ENCODE peak calls at places on chromosomes 5 and 9, in ten cellular contexts. One of them, this sample, is unnamed.

GRCh38 chr5:154378134-154378533 is 67.7 kb upstream of the SAP30L start:
- DNase-seq in NCI-H2029: no peak
- DNase-seq in epithelial cell of esophagus: no peak
- DNase-seq in GF-D8: no peak
- DNase-seq in Kasumi-1: no peak
- DNase-seq in stimulated activated CD8-positive, alpha-beta memory T cell treated with anti-CD3 and anti-CD28 coated beads, Interleukin-7, amount 100 ng/mL, for 24 hours: no peak
- DNase-seq in progenitor cell of endocrine pancreas: no peak
- DNase-seq in GM03348: no peak
- DNase-seq in fibroblast of villous mesenchyme: no peak
- DNase-seq in KBM-7: no peak
- DNase-seq in this sample: no peak

GRCh38 chr5:177427211-177427822 is 841 bp downstream of the GRK6 start:
- DNase-seq in NCI-H2029: no peak
- DNase-seq in epithelial cell of esophagus: no peak
- DNase-seq in GF-D8: peak
- DNase-seq in Kasumi-1: no peak
- DNase-seq in stimulated activated CD8-positive, alpha-beta memory T cell treated with anti-CD3 and anti-CD28 coated beads, Interleukin-7, amount 100 ng/mL, for 24 hours: no peak
- DNase-seq in progenitor cell of endocrine pancreas: no peak
- DNase-seq in GM03348: no peak
- DNase-seq in fibroblast of villous mesenchyme: peak
- DNase-seq in KBM-7: peak
- DNase-seq in this sample: no peak

GRCh38 chr5:132822650-132823480 is 7.6 kb downstream of the SHROOM1 start:
- DNase-seq in NCI-H2029: peak
- DNase-seq in epithelial cell of esophagus: peak
- DNase-seq in GF-D8: no peak
- DNase-seq in Kasumi-1: no peak
- DNase-seq in stimulated activated CD8-positive, alpha-beta memory T cell treated with anti-CD3 and anti-CD28 coated beads, Interleukin-7, amount 100 ng/mL, for 24 hours: no peak
- DNase-seq in progenitor cell of endocrine pancreas: peak
- DNase-seq in GM03348: no peak
- DNase-seq in fibroblast of villous mesenchyme: no peak
- DNase-seq in KBM-7: no peak
- DNase-seq in this sample: no peak

GRCh38 chr5:113358696-113359095 is 76.1 kb downstream of the TSSK1B start:
- DNase-seq in NCI-H2029: no peak
- DNase-seq in epithelial cell of esophagus: no peak
- DNase-seq in GF-D8: no peak
- DNase-seq in Kasumi-1: no peak
- DNase-seq in stimulated activated CD8-positive, alpha-beta memory T cell treated with anti-CD3 and anti-CD28 coated beads, Interleukin-7, amount 100 ng/mL, for 24 hours: no peak
- DNase-seq in progenitor cell of endocrine pancreas: no peak
- DNase-seq in GM03348: no peak
- DNase-seq in fibroblast of villous mesenchyme: no peak
- DNase-seq in KBM-7: no peak
- DNase-seq in this sample: no peak

GRCh38 chr9:88781500-88782391 is 209.5 kb upstream of the S1PR3 start:
- DNase-seq in NCI-H2029: no peak
- DNase-seq in epithelial cell of esophagus: no peak
- DNase-seq in GF-D8: no peak
- DNase-seq in Kasumi-1: peak
- DNase-seq in stimulated activated CD8-positive, alpha-beta memory T cell treated with anti-CD3 and anti-CD28 coated beads, Interleukin-7, amount 100 ng/mL, for 24 hours: no peak
- DNase-seq in progenitor cell of endocrine pancreas: no peak
- DNase-seq in GM03348: no peak
- DNase-seq in fibroblast of villous mesenchyme: peak
- DNase-seq in KBM-7: peak
- DNase-seq in this sample: no peak

GRCh38 chr5:111507276-111507675 is 5.1 kb downstream of the STARD4 start:
- DNase-seq in NCI-H2029: no peak
- DNase-seq in epithelial cell of esophagus: no peak
- DNase-seq in GF-D8: no peak
- DNase-seq in Kasumi-1: no peak
- DNase-seq in stimulated activated CD8-positive, alpha-beta memory T cell treated with anti-CD3 and anti-CD28 coated beads, Interleukin-7, amount 100 ng/mL, for 24 hours: no peak
- DNase-seq in progenitor cell of endocrine pancreas: no peak
- DNase-seq in GM03348: no peak
- DNase-seq in fibroblast of villous mesenchyme: peak
- DNase-seq in KBM-7: no peak
- DNase-seq in this sample: no peak

GRCh38 chr5:2710910-2711309 is 40.6 kb downstream of the IRX2 start:
- DNase-seq in NCI-H2029: no peak
- DNase-seq in epithelial cell of esophagus: peak
- DNase-seq in GF-D8: no peak
- DNase-seq in Kasumi-1: no peak
- DNase-seq in stimulated activated CD8-positive, alpha-beta memory T cell treated with anti-CD3 and anti-CD28 coated beads, Interleukin-7, amount 100 ng/mL, for 24 hours: no peak
- DNase-seq in progenitor cell of endocrine pancreas: no peak
- DNase-seq in GM03348: peak
- DNase-seq in fibroblast of villous mesenchyme: no peak
- DNase-seq in KBM-7: no peak
- DNase-seq in this sample: no peak

GRCh38 chr5:83396662-83397061 is 74.9 kb upstream of the VCAN start:
- DNase-seq in NCI-H2029: no peak
- DNase-seq in epithelial cell of esophagus: no peak
- DNase-seq in GF-D8: no peak
- DNase-seq in Kasumi-1: no peak
- DNase-seq in stimulated activated CD8-positive, alpha-beta memory T cell treated with anti-CD3 and anti-CD28 coated beads, Interleukin-7, amount 100 ng/mL, for 24 hours: no peak
- DNase-seq in progenitor cell of endocrine pancreas: no peak
- DNase-seq in GM03348: no peak
- DNase-seq in fibroblast of villous mesenchyme: no peak
- DNase-seq in KBM-7: peak
- DNase-seq in this sample: no peak

GRCh38 chr9:117021881-117022280 is 334.8 kb downstream of the TRIM32 start:
- DNase-seq in NCI-H2029: peak
- DNase-seq in epithelial cell of esophagus: peak
- DNase-seq in GF-D8: no peak
- DNase-seq in Kasumi-1: no peak
- DNase-seq in stimulated activated CD8-positive, alpha-beta memory T cell treated with anti-CD3 and anti-CD28 coated beads, Interleukin-7, amount 100 ng/mL, for 24 hours: no peak
- DNase-seq in progenitor cell of endocrine pancreas: no peak
- DNase-seq in GM03348: no peak
- DNase-seq in fibroblast of villous mesenchyme: no peak
- DNase-seq in KBM-7: no peak
- DNase-seq in this sample: no peak

GRCh38 chr9:91077624-91078023 is 276.0 kb downstream of the SYK start:
- DNase-seq in NCI-H2029: no peak
- DNase-seq in epithelial cell of esophagus: peak
- DNase-seq in GF-D8: no peak
- DNase-seq in Kasumi-1: no peak
- DNase-seq in stimulated activated CD8-positive, alpha-beta memory T cell treated with anti-CD3 and anti-CD28 coated beads, Interleukin-7, amount 100 ng/mL, for 24 hours: no peak
- DNase-seq in progenitor cell of endocrine pancreas: no peak
- DNase-seq in GM03348: no peak
- DNase-seq in fibroblast of villous mesenchyme: no peak
- DNase-seq in KBM-7: no peak
- DNase-seq in this sample: no peak

GRCh38 chr5:15827786-15828185 is 327.8 kb downstream of the FBXL7 start:
- DNase-seq in NCI-H2029: no peak
- DNase-seq in epithelial cell of esophagus: no peak
- DNase-seq in GF-D8: no peak
- DNase-seq in Kasumi-1: no peak
- DNase-seq in stimulated activated CD8-positive, alpha-beta memory T cell treated with anti-CD3 and anti-CD28 coated beads, Interleukin-7, amount 100 ng/mL, for 24 hours: no peak
- DNase-seq in progenitor cell of endocrine pancreas: no peak
- DNase-seq in GM03348: no peak
- DNase-seq in fibroblast of villous mesenchyme: no peak
- DNase-seq in KBM-7: no peak
- DNase-seq in this sample: no peak

GRCh38 chr9:114311571-114312512 is 11.1 kb upstream of the ORM1 start:
- DNase-seq in NCI-H2029: no peak
- DNase-seq in epithelial cell of esophagus: no peak
- DNase-seq in GF-D8: no peak
- DNase-seq in Kasumi-1: no peak
- DNase-seq in stimulated activated CD8-positive, alpha-beta memory T cell treated with anti-CD3 and anti-CD28 coated beads, Interleukin-7, amount 100 ng/mL, for 24 hours: no peak
- DNase-seq in progenitor cell of endocrine pancreas: no peak
- DNase-seq in GM03348: no peak
- DNase-seq in fibroblast of villous mesenchyme: no peak
- DNase-seq in KBM-7: no peak
- DNase-seq in this sample: no peak

GRCh38 chr9:33750307-33750838 is 45.0 kb upstream of the PRSS3 start:
- DNase-seq in NCI-H2029: peak
- DNase-seq in epithelial cell of esophagus: peak
- DNase-seq in GF-D8: no peak
- DNase-seq in Kasumi-1: no peak
- DNase-seq in stimulated activated CD8-positive, alpha-beta memory T cell treated with anti-CD3 and anti-CD28 coated beads, Interleukin-7, amount 100 ng/mL, for 24 hours: no peak
- DNase-seq in progenitor cell of endocrine pancreas: no peak
- DNase-seq in GM03348: peak
- DNase-seq in fibroblast of villous mesenchyme: no peak
- DNase-seq in KBM-7: no peak
- DNase-seq in this sample: no peak

GRCh38 chr9:126366366-126367011 is 39.9 kb downstream of the MVB12B start:
- DNase-seq in NCI-H2029: no peak
- DNase-seq in epithelial cell of esophagus: no peak
- DNase-seq in GF-D8: no peak
- DNase-seq in Kasumi-1: no peak
- DNase-seq in stimulated activated CD8-positive, alpha-beta memory T cell treated with anti-CD3 and anti-CD28 coated beads, Interleukin-7, amount 100 ng/mL, for 24 hours: no peak
- DNase-seq in progenitor cell of endocrine pancreas: no peak
- DNase-seq in GM03348: peak
- DNase-seq in fibroblast of villous mesenchyme: no peak
- DNase-seq in KBM-7: no peak
- DNase-seq in this sample: no peak

GRCh38 chr5:169161022-169161680 is 139.8 kb downstream of the SLIT3 start:
- DNase-seq in NCI-H2029: no peak
- DNase-seq in epithelial cell of esophagus: peak
- DNase-seq in GF-D8: no peak
- DNase-seq in Kasumi-1: no peak
- DNase-seq in stimulated activated CD8-positive, alpha-beta memory T cell treated with anti-CD3 and anti-CD28 coated beads, Interleukin-7, amount 100 ng/mL, for 24 hours: no peak
- DNase-seq in progenitor cell of endocrine pancreas: no peak
- DNase-seq in GM03348: peak
- DNase-seq in fibroblast of villous mesenchyme: peak
- DNase-seq in KBM-7: no peak
- DNase-seq in this sample: peak

GRCh38 chr9:97853844-97854695 is 1.0 kb downstream of the FOXE1 start:
- DNase-seq in NCI-H2029: no peak
- DNase-seq in epithelial cell of esophagus: peak
- DNase-seq in GF-D8: no peak
- DNase-seq in Kasumi-1: no peak
- DNase-seq in stimulated activated CD8-positive, alpha-beta memory T cell treated with anti-CD3 and anti-CD28 coated beads, Interleukin-7, amount 100 ng/mL, for 24 hours: peak
- DNase-seq in progenitor cell of endocrine pancreas: no peak
- DNase-seq in GM03348: no peak
- DNase-seq in fibroblast of villous mesenchyme: peak
- DNase-seq in KBM-7: peak
- DNase-seq in this sample: peak

This sample was measured in neuronal stem cell.